ENCODE peak calls at places on chromosome 11, in six cellular contexts. One of them, this sample, is unnamed.

GRCh38 chr11:114346709-114347141 is 50.5 kb downstream of the NNMT start:
- DNase-seq in GM12865: no peak
- DNase-seq in tibial nerve: no peak
- DNase-seq in AG04450: no peak
- DNase-seq in heart right ventricle: no peak
- DNase-seq in dorsolateral prefrontal cortex: no peak
- DNase-seq in this sample: no peak

GRCh38 chr11:117169726-117170125 is 8.8 kb upstream of the SIDT2 start:
- DNase-seq in tibial nerve: no peak
- DNase-seq in dorsolateral prefrontal cortex: no peak
- DNase-seq in AG04450: no peak
- DNase-seq in GM12865: no peak
- DNase-seq in heart right ventricle: no peak
- DNase-seq in this sample: no peak

GRCh38 chr11:62931501-62932278 is 10.5 kb upstream of the CHRM1 start:
- DNase-seq in dorsolateral prefrontal cortex: no peak
- DNase-seq in AG04450: no peak
- DNase-seq in heart right ventricle: no peak
- DNase-seq in tibial nerve: no peak
- DNase-seq in GM12865: no peak
- DNase-seq in this sample: no peak

GRCh38 chr11:1877211-1878133 is 14.2 kb downstream of the PRR33 start:
- DNase-seq in tibial nerve: no peak
- DNase-seq in heart right ventricle: peak
- DNase-seq in dorsolateral prefrontal cortex: no peak
- DNase-seq in AG04450: no peak
- DNase-seq in GM12865: no peak
- DNase-seq in this sample: no peak

GRCh38 chr11:418343-419247 is 3.8 kb upstream of the SIGIRR start:
- DNase-seq in AG04450: no peak
- DNase-seq in GM12865: no peak
- DNase-seq in tibial nerve: no peak
- DNase-seq in heart right ventricle: no peak
- DNase-seq in dorsolateral prefrontal cortex: no peak
- DNase-seq in this sample: no peak

GRCh38 chr11:48093323-48093722 is 113.0 kb downstream of the PTPRJ start:
- DNase-seq in dorsolateral prefrontal cortex: no peak
- DNase-seq in tibial nerve: no peak
- DNase-seq in heart right ventricle: no peak
- DNase-seq in AG04450: no peak
- DNase-seq in GM12865: no peak
- DNase-seq in this sample: no peak

GRCh38 chr11:63574856-63575602 is 11.8 kb upstream of the PLAAT2 start:
- DNase-seq in dorsolateral prefrontal cortex: no peak
- DNase-seq in GM12865: no peak
- DNase-seq in tibial nerve: peak
- DNase-seq in heart right ventricle: no peak
- DNase-seq in AG04450: no peak
- DNase-seq in this sample: no peak

GRCh38 chr11:111427471-111427912 is 48.4 kb upstream of the POU2AF1 start:
- DNase-seq in heart right ventricle: no peak
- DNase-seq in tibial nerve: no peak
- DNase-seq in AG04450: no peak
- DNase-seq in GM12865: no peak
- DNase-seq in dorsolateral prefrontal cortex: no peak
- DNase-seq in this sample: no peak

GRCh38 chr11:32602657-32603410 is 19.2 kb downstream of the EIF3M start:
- DNase-seq in dorsolateral prefrontal cortex: no peak
- DNase-seq in AG04450: no peak
- DNase-seq in heart right ventricle: no peak
- DNase-seq in tibial nerve: no peak
- DNase-seq in GM12865: no peak
- DNase-seq in this sample: no peak

DNA sequence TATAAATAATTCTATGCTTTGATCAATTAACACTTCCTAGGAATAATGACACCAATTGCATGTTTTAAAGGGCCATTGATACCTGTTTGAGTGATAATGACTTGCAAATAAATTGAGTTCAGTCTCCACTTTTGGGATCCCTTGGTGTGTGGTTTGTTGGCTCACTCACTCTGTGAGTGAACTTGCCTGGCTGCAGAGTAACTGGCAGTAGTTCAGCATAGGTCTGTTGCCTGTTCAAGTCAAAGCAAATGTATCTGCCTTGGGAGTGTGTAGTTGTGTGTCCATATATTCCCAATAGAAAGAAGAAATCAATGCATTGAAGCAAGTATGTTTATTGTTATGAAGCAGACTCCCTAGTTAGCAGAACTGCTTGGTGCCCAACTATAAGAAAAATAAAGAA is 49.3 kb downstream of the TRIM44 start:
- DNase-seq in dorsolateral prefrontal cortex: no peak
- DNase-seq in heart right ventricle: no peak
- DNase-seq in GM12865: no peak
- DNase-seq in AG04450: no peak
- DNase-seq in tibial nerve: no peak
- DNase-seq in this sample: no peak
- TF ChIP-seq CTCF in dorsolateral prefrontal cortex: no peak
- TF ChIP-seq CTCF in heart right ventricle: no peak
- TF ChIP-seq CTCF in GM12865: no peak
- TF ChIP-seq CTCF in AG04450: no peak
- TF ChIP-seq CTCF in tibial nerve: no peak
- TF ChIP-seq CTCF in this sample: no peak

GRCh38 chr11:12433571-12434061 is 56.2 kb downstream of the PARVA start:
- DNase-seq in tibial nerve: no peak
- DNase-seq in AG04450: peak
- DNase-seq in dorsolateral prefrontal cortex: no peak
- DNase-seq in GM12865: no peak
- DNase-seq in heart right ventricle: no peak
- DNase-seq in this sample: peak
- H3K4me3 ChIP-seq in tibial nerve: no peak
- H3K4me3 ChIP-seq in AG04450: no peak
- H3K4me3 ChIP-seq in dorsolateral prefrontal cortex: no peak
- H3K4me3 ChIP-seq in GM12865: no peak
- H3K4me3 ChIP-seq in heart right ventricle: no peak
- H3K4me3 ChIP-seq in this sample: no peak

GRCh38 chr11:95991101-95991500 is 67.2 kb upstream of the MTMR2 start:
- DNase-seq in heart right ventricle: no peak
- DNase-seq in tibial nerve: no peak
- DNase-seq in AG04450: no peak
- DNase-seq in GM12865: no peak
- DNase-seq in dorsolateral prefrontal cortex: no peak
- DNase-seq in this sample: no peak
- TF ChIP-seq CTCF in heart right ventricle: no peak
- TF ChIP-seq CTCF in tibial nerve: no peak
- TF ChIP-seq CTCF in AG04450: no peak
- TF ChIP-seq CTCF in GM12865: no peak
- TF ChIP-seq CTCF in dorsolateral prefrontal cortex: no peak
- TF ChIP-seq CTCF in this sample: no peak

GRCh38 chr11:72240461-72241289 is 3.3 kb downstream of the PHOX2A start:
- DNase-seq in tibial nerve: no peak
- DNase-seq in AG04450: no peak
- DNase-seq in GM12865: no peak
- DNase-seq in heart right ventricle: no peak
- DNase-seq in dorsolateral prefrontal cortex: no peak
- DNase-seq in this sample: no peak
- H3K4me3 ChIP-seq in tibial nerve: peak
- H3K4me3 ChIP-seq in AG04450: peak
- H3K4me3 ChIP-seq in GM12865: no peak
- H3K4me3 ChIP-seq in heart right ventricle: peak
- H3K4me3 ChIP-seq in dorsolateral prefrontal cortex: peak
- H3K4me3 ChIP-seq in this sample: peak

GRCh38 chr11:70473186-70473872 is 75.0 kb downstream of the CTTN start:
- DNase-seq in GM12865: no peak
- DNase-seq in tibial nerve: no peak
- DNase-seq in dorsolateral prefrontal cortex: no peak
- DNase-seq in AG04450: no peak
- DNase-seq in heart right ventricle: no peak
- DNase-seq in this sample: no peak

GRCh38 chr11:70468256-70469230 is 70.2 kb downstream of the CTTN start:
- DNase-seq in dorsolateral prefrontal cortex: no peak
- DNase-seq in heart right ventricle: no peak
- DNase-seq in AG04450: no peak
- DNase-seq in GM12865: no peak
- DNase-seq in tibial nerve: no peak
- DNase-seq in this sample: no peak

GRCh38 chr11:70472240-70472639 is 73.9 kb downstream of the CTTN start:
- DNase-seq in GM12865: no peak
- DNase-seq in heart right ventricle: no peak
- DNase-seq in dorsolateral prefrontal cortex: no peak
- DNase-seq in AG04450: no peak
- DNase-seq in tibial nerve: no peak
- DNase-seq in this sample: no peak

GRCh38 chr11:70470127-70470526 is 71.8 kb downstream of the CTTN start:
- DNase-seq in GM12865: peak
- DNase-seq in AG04450: no peak
- DNase-seq in dorsolateral prefrontal cortex: no peak
- DNase-seq in tibial nerve: no peak
- DNase-seq in heart right ventricle: no peak
- DNase-seq in this sample: no peak

DNA sequence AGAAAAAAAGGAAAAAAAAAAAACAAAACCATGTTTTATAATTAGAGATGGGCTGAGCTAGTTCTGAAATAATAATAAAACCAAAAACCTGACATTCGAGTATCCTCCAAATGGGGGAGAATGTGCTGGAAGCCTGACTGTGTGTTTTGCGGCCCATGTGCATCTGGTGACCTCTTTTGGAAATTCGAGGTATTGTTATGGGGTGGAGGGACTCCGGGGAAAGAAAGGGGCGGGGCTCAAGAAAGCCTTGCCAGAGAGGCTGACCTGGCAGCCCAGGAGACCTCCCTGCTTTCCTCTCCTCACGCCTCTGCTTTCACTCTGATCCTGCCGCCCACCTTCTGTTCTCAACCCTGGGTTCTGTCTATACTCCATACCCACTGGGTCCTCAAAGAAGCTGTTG is 72.9 kb downstream of the CTTN start:
- DNase-seq in dorsolateral prefrontal cortex: no peak
- DNase-seq in AG04450: no peak
- DNase-seq in heart right ventricle: no peak
- DNase-seq in tibial nerve: peak
- DNase-seq in GM12865: peak
- DNase-seq in this sample: no peak
- TF ChIP-seq CTCF in dorsolateral prefrontal cortex: no peak
- TF ChIP-seq CTCF in AG04450: peak
- TF ChIP-seq CTCF in heart right ventricle: no peak
- TF ChIP-seq CTCF in tibial nerve: no peak
- TF ChIP-seq CTCF in GM12865: peak
- TF ChIP-seq CTCF in this sample: no peak

GRCh38 chr11:67439321-67440228 is 2.1 kb upstream of the PTPRCAP start:
- DNase-seq in AG04450: no peak
- DNase-seq in heart right ventricle: no peak
- DNase-seq in tibial nerve: peak
- DNase-seq in GM12865: peak
- DNase-seq in dorsolateral prefrontal cortex: no peak
- DNase-seq in this sample: no peak
- H3K4me3 ChIP-seq in AG04450: no peak
- H3K4me3 ChIP-seq in heart right ventricle: peak
- H3K4me3 ChIP-seq in tibial nerve: no peak
- H3K4me3 ChIP-seq in GM12865: no peak
- H3K4me3 ChIP-seq in dorsolateral prefrontal cortex: no peak
- H3K4me3 ChIP-seq in this sample: no peak

GRCh38 chr11:29272019-29272654 is 744.7 kb downstream of the KCNA4 start:
- DNase-seq in AG04450: no peak
- DNase-seq in dorsolateral prefrontal cortex: no peak
- DNase-seq in heart right ventricle: no peak
- DNase-seq in GM12865: no peak
- DNase-seq in tibial nerve: no peak
- DNase-seq in this sample: no peak
- TF ChIP-seq CTCF in AG04450: peak
- TF ChIP-seq CTCF in dorsolateral prefrontal cortex: no peak
- TF ChIP-seq CTCF in heart right ventricle: no peak
- TF ChIP-seq CTCF in GM12865: peak
- TF ChIP-seq CTCF in tibial nerve: no peak
- TF ChIP-seq CTCF in this sample: peak

DNA sequence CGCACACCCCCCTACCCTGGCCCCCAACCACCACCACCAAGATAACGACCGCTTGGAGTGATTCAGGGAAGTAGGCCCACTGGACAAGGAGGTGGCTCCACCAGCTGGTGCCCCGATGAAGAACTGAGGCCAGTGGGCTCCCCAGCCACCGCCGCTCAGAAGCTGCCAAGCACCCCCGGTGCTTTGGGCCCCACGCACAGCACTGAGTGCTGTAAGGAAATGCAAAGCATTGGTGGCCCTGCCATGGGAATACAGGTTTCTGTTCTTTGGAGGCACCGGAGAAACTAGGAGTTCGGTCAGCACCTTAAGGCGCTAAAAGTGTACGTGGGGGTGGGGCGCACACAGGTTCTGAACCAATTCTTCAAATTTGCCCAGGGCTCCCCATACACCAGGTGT is 664 bp upstream of the PRSS23 start:
- DNase-seq in heart right ventricle: no peak
- DNase-seq in GM12865: no peak
- DNase-seq in dorsolateral prefrontal cortex: peak
- DNase-seq in AG04450: no peak
- DNase-seq in tibial nerve: no peak
- DNase-seq in this sample: no peak
- H3K4me3 ChIP-seq in heart right ventricle: peak
- H3K4me3 ChIP-seq in GM12865: no peak
- H3K4me3 ChIP-seq in dorsolateral prefrontal cortex: peak
- H3K4me3 ChIP-seq in AG04450: peak
- H3K4me3 ChIP-seq in tibial nerve: peak
- H3K4me3 ChIP-seq in this sample: peak

DNA sequence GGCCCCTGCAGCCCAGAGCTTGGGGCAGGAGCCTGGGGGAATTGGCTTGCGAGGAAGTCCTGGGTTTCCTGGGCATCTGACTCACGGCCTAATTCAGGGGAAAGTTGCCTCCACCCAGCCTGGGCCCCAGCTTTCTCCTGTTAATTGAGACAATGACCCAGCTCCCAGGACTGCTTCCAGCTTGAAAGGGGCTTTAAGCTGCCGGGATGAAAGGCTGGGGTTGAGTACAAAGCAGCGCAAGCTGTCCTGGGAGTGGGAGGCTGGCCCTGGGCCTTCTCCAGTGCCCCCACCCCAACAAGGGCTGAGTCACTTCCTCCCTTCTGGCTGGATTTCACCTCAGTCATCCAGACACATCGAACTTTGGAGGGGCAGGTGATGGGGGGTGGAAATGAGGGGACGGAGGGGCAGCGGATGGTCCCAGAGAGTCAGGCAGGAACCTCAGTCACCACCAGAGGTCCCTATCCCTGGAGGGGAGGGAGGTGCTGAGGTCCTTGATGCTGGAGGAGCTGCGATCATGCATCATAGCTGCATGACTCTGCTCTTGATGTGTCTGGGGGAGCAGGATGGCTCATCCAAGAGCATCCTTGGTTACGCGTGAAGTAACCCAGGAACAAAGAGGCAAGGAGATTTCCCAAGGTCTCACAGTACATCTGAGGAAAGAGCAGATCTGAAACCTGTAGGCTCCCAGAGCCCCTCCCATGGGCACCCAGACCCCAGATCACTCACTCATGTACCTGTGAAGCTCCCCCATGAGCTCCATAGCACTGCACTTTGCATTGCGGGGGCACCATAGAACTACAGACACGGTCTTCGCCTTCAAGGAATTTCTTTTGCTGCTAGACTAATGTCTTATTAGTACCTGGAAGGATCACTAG is 30.0 kb upstream of the OAF start:
- DNase-seq in dorsolateral prefrontal cortex: no peak
- DNase-seq in heart right ventricle: no peak
- DNase-seq in tibial nerve: peak
- DNase-seq in AG04450: no peak
- DNase-seq in GM12865: no peak
- DNase-seq in this sample: no peak
- TF ChIP-seq CTCF in dorsolateral prefrontal cortex: peak
- TF ChIP-seq CTCF in heart right ventricle: no peak
- TF ChIP-seq CTCF in tibial nerve: no peak
- TF ChIP-seq CTCF in AG04450: peak
- TF ChIP-seq CTCF in GM12865: no peak
- TF ChIP-seq CTCF in this sample: peak

GRCh38 chr11:67356551-67356866 is 3.2 kb upstream of the POLD4 start:
- DNase-seq in dorsolateral prefrontal cortex: no peak
- DNase-seq in tibial nerve: no peak
- DNase-seq in GM12865: no peak
- DNase-seq in AG04450: no peak
- DNase-seq in heart right ventricle: no peak
- DNase-seq in this sample: no peak
- H3K4me3 ChIP-seq in dorsolateral prefrontal cortex: no peak
- H3K4me3 ChIP-seq in tibial nerve: no peak
- H3K4me3 ChIP-seq in GM12865: peak
- H3K4me3 ChIP-seq in AG04450: no peak
- H3K4me3 ChIP-seq in heart right ventricle: no peak
- H3K4me3 ChIP-seq in this sample: no peak